ENCODE peak calls at places on chromosomes 3 and 15, in four cellular contexts. F, H, T and B are unnamed samples.

GRCh38 chr15:101267320-101268104 is 9.8 kb downstream of the SELENOS start:
- DNase-seq in F (no peak), H (no peak), T (no peak), B (no peak)

GRCh38 chr3:133828576-133829309 is 23.1 kb downstream of the SRPRB start:
- DNase-seq in F (no peak), H (no peak), T (no peak), B (no peak)

GRCh38 chr3:197224034-197224444 is 74.4 kb downstream of the DLG1 start:
- DNase-seq in F (peak), H (no peak), T (peak), B (peak)

GRCh38 chr15:73704869-73705645 is 20.9 kb downstream of the CD276 start:
- DNase-seq in F (peak), H (peak), T (no peak), B (peak)

GRCh38 chr3:79773291-79773690 is 5.5 kb upstream of the ROBO1 start:
- DNase-seq in F (no peak), H (no peak), T (no peak), B (no peak)

GRCh38 chr3:128579927-128580326 is 70.7 kb downstream of the RPN1 start:
- DNase-seq in F (no peak), H (no peak), T (no peak), B (no peak)

GRCh38 chr3:69092030-69092513 is 7.3 kb downstream of the ARL6IP5 start:
- DNase-seq in F (no peak), H (no peak), T (no peak), B (no peak)

GRCh38 chr3:136925425-136926190 is 32.2 kb upstream of the IL20RB start:
- DNase-seq in F (no peak), H (no peak), T (no peak), B (no peak)

GRCh38 chr3:72050048-72050632 is 265.2 kb upstream of the PROK2 start:
- DNase-seq in F (no peak), H (no peak), T (no peak), B (no peak)

GRCh38 chr3:100103558-100104441 is 10.5 kb downstream of the FILIP1L start:
- DNase-seq in F (no peak), H (no peak), T (no peak), B (no peak)

GRCh38 chr3:39267631-39268553 is 11.9 kb downstream of the CX3CR1 start:
- DNase-seq in F (no peak), H (peak), T (no peak), B (no peak)

GRCh38 chr3:48655063-48655462 is 7.6 kb downstream of the CELSR3 start:
- DNase-seq in F (no peak), H (no peak), T (no peak), B (no peak)